ENCODE peak calls at places on chromosome 10, in four cellular contexts. T is SK-N-SH, I is stomach, P is endodermal cell. W is an unnamed sample.

GRCh38 chr10:93030409-93030808 is 30.2 kb upstream of the CYP26C1 start:
- DNase-seq in I (no peak), T (no peak), P (no peak), W (no peak)

GRCh38 chr10:127922675-127923366 is 15.9 kb downstream of the PTPRE start:
- DNase-seq in T (peak), I (peak), P (no peak), W (peak)

GRCh38 chr10:9823268-9823930 is 1194.3 kb upstream of the CELF2 start:
- DNase-seq in T (no peak), I (no peak), P (no peak), W (no peak)

GRCh38 chr10:126097558-126098215 is 201.3 kb downstream of the FANK1 start:
- DNase-seq in P (no peak), T (no peak), I (no peak), W (no peak)

GRCh38 chr10:123991622-123992570 is 100.3 kb upstream of the CPXM2 start:
- DNase-seq in P (no peak), I (no peak), T (peak), W (peak)

GRCh38 chr10:131315343-131315742 is 3.8 kb upstream of the TCERG1L start:
- DNase-seq in T (peak), P (no peak), I (no peak), W (no peak)

GRCh38 chr10:95382174-95382573 is 91.4 kb upstream of the PDLIM1 start:
- DNase-seq in I (no peak), T (no peak), P (no peak), W (no peak)

GRCh38 chr10:103021897-103022286 is 103.8 kb downstream of the CNNM2 start:
- DNase-seq in I (peak), P (no peak), T (no peak), W (no peak)

GRCh38 chr10:121221991-121222390 is 370.8 kb downstream of the WDR11 start:
- DNase-seq in T (no peak), I (no peak), P (peak), W (no peak)

GRCh38 chr10:124493191-124493936 is 31.7 kb downstream of the LHPP start:
- DNase-seq in T (no peak), P (no peak), I (no peak), W (no peak)

GRCh38 chr10:53697038-53697437 is 924.5 kb upstream of the MBL2 start:
- DNase-seq in P (no peak), I (no peak), T (no peak), W (no peak)

GRCh38 chr10:100186813-100187212 is 984 bp upstream of the ERLIN1 start:
- DNase-seq in I (no peak), T (peak), P (peak), W (peak)

GRCh38 chr10:102135956-102136526 is 3.2 kb downstream of the PPRC1 start:
- DNase-seq in T (no peak), I (no peak), P (no peak), W (no peak)

GRCh38 chr10:110029448-110029847 is 21.7 kb downstream of the ADD3 start:
- DNase-seq in P (no peak), T (no peak), I (no peak), W (no peak)

GRCh38 chr10:50367732-50368131 is 116.4 kb upstream of the ASAH2 start:
- DNase-seq in T (peak), P (peak), I (no peak), W (no peak)

GRCh38 chr10:119079572-119080520 is 771 bp downstream of the EIF3A start:
- DNase-seq in I (peak), P (peak), T (peak), W (peak)

GRCh38 chr10:120396228-120396627 is 60.8 kb upstream of the PLPP4 start:
- DNase-seq in T (no peak), I (no peak), P (no peak), W (no peak)

GRCh38 chr10:4459531-4459930 is 366.5 kb upstream of the AKR1E2 start:
- DNase-seq in P (no peak), T (no peak), I (no peak), W (no peak)

GRCh38 chr10:18557960-18558359 is 93.4 kb downstream of the NSUN6 start:
- DNase-seq in I (no peak), T (no peak), P (no peak), W (no peak)

GRCh38 chr10:106757521-106757920 is 407.0 kb downstream of the SORCS1 start:
- DNase-seq in I (no peak), P (no peak), T (no peak), W (no peak)

GRCh38 chr10:26437637-26438461 is at the start of gene APBB1IP:
- DNase-seq in P (peak), I (peak), T (no peak), W (peak)

GRCh38 chr10:7470371-7470770 is 59.5 kb upstream of the SFMBT2 start:
- DNase-seq in T (no peak), I (no peak), P (no peak), W (no peak)

GRCh38 chr10:112687647-112688046 is 240.6 kb downstream of the VTI1A start:
- DNase-seq in P (no peak), I (no peak), T (no peak), W (no peak)

GRCh38 chr10:97937928-97938327 is 88.3 kb downstream of the GOLGA7B start:
- DNase-seq in I (no peak), T (no peak), P (no peak), W (no peak)

GRCh38 chr10:22631646-22632278 is 82.6 kb downstream of the PIP4K2A start:
- DNase-seq in P (no peak), T (no peak), I (no peak), W (no peak)

GRCh38 chr10:113953505-113954272 is 90.0 kb upstream of the ADRB1 start:
- DNase-seq in I (no peak), P (no peak), T (no peak), W (no peak)
- TF ChIP-seq CTCF in I (no peak), P (peak), T (peak), W (no peak)

DNA sequence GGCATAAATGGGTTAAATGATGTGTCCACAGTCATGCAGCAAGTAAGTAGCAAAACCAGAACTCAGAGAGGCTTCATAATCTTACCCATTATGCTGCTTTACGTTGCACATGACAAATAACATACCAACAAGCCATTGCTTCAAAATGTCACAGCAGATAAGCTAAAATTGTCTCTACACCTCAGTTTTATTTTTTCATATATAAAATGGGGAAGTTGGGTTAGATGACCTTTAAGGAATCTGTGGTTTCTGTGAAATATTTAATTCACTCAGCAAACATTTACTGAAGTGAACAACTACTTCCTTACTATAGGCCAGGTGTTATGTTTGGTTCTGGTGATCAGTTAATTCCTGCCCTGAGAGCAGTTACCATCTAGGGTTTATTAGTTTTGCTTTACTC is 2.3 kb upstream of the ASCC1 start:
- DNase-seq in T (no peak), P (no peak), I (no peak), W (no peak)
- H3K4me3 ChIP-seq in T (no peak), P (no peak), I (peak), W (peak)

GRCh38 chr10:74738985-74739567 is 87.3 kb upstream of the KAT6B start:
- DNase-seq in T (no peak), P (peak), I (no peak), W (no peak)

GRCh38 chr10:74736029-74736428 is 90.4 kb upstream of the KAT6B start:
- DNase-seq in T (no peak), I (no peak), P (no peak), W (no peak)

GRCh38 chr10:74733612-74734011 is 92.8 kb upstream of the KAT6B start:
- DNase-seq in P (no peak), T (no peak), I (no peak), W (no peak)

GRCh38 chr10:74738543-74738942 is 87.9 kb upstream of the KAT6B start:
- DNase-seq in T (no peak), I (no peak), P (no peak), W (no peak)

DNA sequence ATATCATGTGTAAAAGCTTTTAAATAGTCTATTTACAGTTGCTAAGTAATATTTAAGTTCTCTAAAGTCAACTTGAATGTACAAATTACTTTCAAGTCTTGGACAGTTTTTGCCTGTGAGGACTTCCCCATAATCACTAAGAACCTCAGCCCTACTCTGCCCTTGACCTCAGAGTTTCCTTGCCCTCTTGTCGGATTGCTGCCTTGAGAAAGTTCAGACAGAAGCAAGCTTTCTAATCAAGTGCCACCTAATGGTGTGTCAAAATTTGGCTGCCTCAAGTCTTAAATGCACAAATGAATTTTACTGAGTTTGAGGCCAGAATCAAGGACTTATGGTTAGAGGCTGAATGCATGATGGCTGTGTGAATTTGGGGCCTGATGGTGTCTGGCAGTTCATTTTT is 88.3 kb upstream of the KAT6B start:
- DNase-seq in P (no peak), I (no peak), T (no peak), W (no peak)
- TF ChIP-seq CTCF in P (no peak), I (no peak), T (no peak), W (no peak)

GRCh38 chr10:11601670-11602069 is 9.8 kb downstream of the USP6NL start:
- DNase-seq in I (no peak), T (no peak), P (no peak), W (no peak)

GRCh38 chr10:11603741-11604140 is 7.7 kb downstream of the USP6NL start:
- DNase-seq in P (no peak), I (no peak), T (no peak), W (no peak)

GRCh38 chr10:11602919-11603523 is 8.4 kb downstream of the USP6NL start:
- DNase-seq in T (no peak), P (no peak), I (no peak), W (no peak)

GRCh38 chr10:11600280-11600679 is 11.2 kb downstream of the USP6NL start:
- DNase-seq in I (no peak), T (no peak), P (no peak), W (no peak)

GRCh38 chr10:11602357-11602756 is 9.1 kb downstream of the USP6NL start:
- DNase-seq in I (no peak), P (no peak), T (no peak), W (no peak)
- H3K4me3 ChIP-seq in I (no peak), P (peak), T (no peak), W (no peak)